ENCODE peak calls at places on chromosome 7, in seven cellular contexts. One of them, this sample, is unnamed.

GRCh38 chr7:94049615-94050014 is 45.5 kb upstream of the BET1 start:
- DNase-seq in NCI-H1092: no peak
- DNase-seq in activated CD4-positive, alpha-beta T cell treated with anti-CD3 and anti-CD28 coated beads, Interleukin-2, amount 10 ng/mL, durations not matched to agents 7 days and 5 days: no peak
- DNase-seq in stimulated activated CD4-positive, alpha-beta T cell treated with anti-CD3 and anti-CD28 coated beads, Interleukin-1b, Interleukin-23, amount 100 ng/mL, for 4 hours: no peak
- DNase-seq in fibroblast of mammary gland: no peak
- DNase-seq in LoVo: no peak
- DNase-seq in GM19239: no peak
- DNase-seq in this sample: no peak

GRCh38 chr7:22001345-22002004 is 55.8 kb upstream of the CDCA7L start:
- DNase-seq in NCI-H1092: no peak
- DNase-seq in LoVo: peak; percentile 55
- DNase-seq in GM19239: peak; percentile 42
- DNase-seq in fibroblast of mammary gland: peak; percentile 75
- DNase-seq in stimulated activated CD4-positive, alpha-beta T cell treated with anti-CD3 and anti-CD28 coated beads, Interleukin-1b, Interleukin-23, amount 100 ng/mL, for 4 hours: no peak
- DNase-seq in activated CD4-positive, alpha-beta T cell treated with anti-CD3 and anti-CD28 coated beads, Interleukin-2, amount 10 ng/mL, durations not matched to agents 7 days and 5 days: peak; percentile 63
- DNase-seq in this sample: no peak

GRCh38 chr7:97011104-97011503 is 5.8 kb downstream of the DLX6 start:
- DNase-seq in GM19239: no peak
- DNase-seq in NCI-H1092: no peak
- DNase-seq in stimulated activated CD4-positive, alpha-beta T cell treated with anti-CD3 and anti-CD28 coated beads, Interleukin-1b, Interleukin-23, amount 100 ng/mL, for 4 hours: no peak
- DNase-seq in fibroblast of mammary gland: no peak
- DNase-seq in LoVo: no peak
- DNase-seq in activated CD4-positive, alpha-beta T cell treated with anti-CD3 and anti-CD28 coated beads, Interleukin-2, amount 10 ng/mL, durations not matched to agents 7 days and 5 days: no peak
- DNase-seq in this sample: no peak

GRCh38 chr7:73704640-73705550 is 14.6 kb downstream of the STX1A start:
- DNase-seq in activated CD4-positive, alpha-beta T cell treated with anti-CD3 and anti-CD28 coated beads, Interleukin-2, amount 10 ng/mL, durations not matched to agents 7 days and 5 days: no peak
- DNase-seq in NCI-H1092: no peak
- DNase-seq in fibroblast of mammary gland: peak; percentile 80
- DNase-seq in GM19239: no peak
- DNase-seq in stimulated activated CD4-positive, alpha-beta T cell treated with anti-CD3 and anti-CD28 coated beads, Interleukin-1b, Interleukin-23, amount 100 ng/mL, for 4 hours: no peak
- DNase-seq in LoVo: no peak
- DNase-seq in this sample: no peak

GRCh38 chr7:70694357-70694908 is 437.5 kb upstream of the GALNT17 start:
- DNase-seq in activated CD4-positive, alpha-beta T cell treated with anti-CD3 and anti-CD28 coated beads, Interleukin-2, amount 10 ng/mL, durations not matched to agents 7 days and 5 days: no peak
- DNase-seq in stimulated activated CD4-positive, alpha-beta T cell treated with anti-CD3 and anti-CD28 coated beads, Interleukin-1b, Interleukin-23, amount 100 ng/mL, for 4 hours: no peak
- DNase-seq in GM19239: peak; percentile 27
- DNase-seq in NCI-H1092: peak; percentile 27
- DNase-seq in LoVo: peak; percentile 61
- DNase-seq in fibroblast of mammary gland: no peak
- DNase-seq in this sample: peak; percentile 6

GRCh38 chr7:98559219-98559618 is 57.9 kb upstream of the NPTX2 start:
- DNase-seq in activated CD4-positive, alpha-beta T cell treated with anti-CD3 and anti-CD28 coated beads, Interleukin-2, amount 10 ng/mL, durations not matched to agents 7 days and 5 days: no peak
- DNase-seq in stimulated activated CD4-positive, alpha-beta T cell treated with anti-CD3 and anti-CD28 coated beads, Interleukin-1b, Interleukin-23, amount 100 ng/mL, for 4 hours: no peak
- DNase-seq in fibroblast of mammary gland: no peak
- DNase-seq in GM19239: no peak
- DNase-seq in NCI-H1092: no peak
- DNase-seq in LoVo: no peak
- DNase-seq in this sample: no peak

GRCh38 chr7:156861212-156861611 is 31.8 kb downstream of the LMBR1 start:
- DNase-seq in stimulated activated CD4-positive, alpha-beta T cell treated with anti-CD3 and anti-CD28 coated beads, Interleukin-1b, Interleukin-23, amount 100 ng/mL, for 4 hours: no peak
- DNase-seq in GM19239: no peak
- DNase-seq in fibroblast of mammary gland: no peak
- DNase-seq in NCI-H1092: no peak
- DNase-seq in activated CD4-positive, alpha-beta T cell treated with anti-CD3 and anti-CD28 coated beads, Interleukin-2, amount 10 ng/mL, durations not matched to agents 7 days and 5 days: no peak
- DNase-seq in LoVo: no peak
- DNase-seq in this sample: no peak

GRCh38 chr7:79434098-79434497 is 19.4 kb downstream of the MAGI2 start:
- DNase-seq in stimulated activated CD4-positive, alpha-beta T cell treated with anti-CD3 and anti-CD28 coated beads, Interleukin-1b, Interleukin-23, amount 100 ng/mL, for 4 hours: no peak
- DNase-seq in GM19239: no peak
- DNase-seq in activated CD4-positive, alpha-beta T cell treated with anti-CD3 and anti-CD28 coated beads, Interleukin-2, amount 10 ng/mL, durations not matched to agents 7 days and 5 days: no peak
- DNase-seq in LoVo: no peak
- DNase-seq in NCI-H1092: no peak
- DNase-seq in fibroblast of mammary gland: peak; percentile 87
- DNase-seq in this sample: no peak

GRCh38 chr7:139482662-139483466 is 609 bp downstream of the KLRG2 start:
- DNase-seq in LoVo: no peak
- DNase-seq in GM19239: no peak
- DNase-seq in stimulated activated CD4-positive, alpha-beta T cell treated with anti-CD3 and anti-CD28 coated beads, Interleukin-1b, Interleukin-23, amount 100 ng/mL, for 4 hours: peak; percentile 8
- DNase-seq in activated CD4-positive, alpha-beta T cell treated with anti-CD3 and anti-CD28 coated beads, Interleukin-2, amount 10 ng/mL, durations not matched to agents 7 days and 5 days: peak; percentile 12
- DNase-seq in fibroblast of mammary gland: no peak
- DNase-seq in NCI-H1092: no peak
- DNase-seq in this sample: no peak

GRCh38 chr7:149799397-149800168 is 26.2 kb upstream of the ZNF467 start:
- DNase-seq in NCI-H1092: no peak
- DNase-seq in LoVo: peak; percentile 4
- DNase-seq in GM19239: peak; percentile 67
- DNase-seq in activated CD4-positive, alpha-beta T cell treated with anti-CD3 and anti-CD28 coated beads, Interleukin-2, amount 10 ng/mL, durations not matched to agents 7 days and 5 days: peak; percentile 61
- DNase-seq in stimulated activated CD4-positive, alpha-beta T cell treated with anti-CD3 and anti-CD28 coated beads, Interleukin-1b, Interleukin-23, amount 100 ng/mL, for 4 hours: peak; percentile 42
- DNase-seq in fibroblast of mammary gland: no peak
- DNase-seq in this sample: peak; percentile 34

GRCh38 chr7:40220421-40220911 is 85.7 kb downstream of the SUGCT start:
- DNase-seq in fibroblast of mammary gland: peak; percentile 80
- DNase-seq in stimulated activated CD4-positive, alpha-beta T cell treated with anti-CD3 and anti-CD28 coated beads, Interleukin-1b, Interleukin-23, amount 100 ng/mL, for 4 hours: no peak
- DNase-seq in LoVo: no peak
- DNase-seq in activated CD4-positive, alpha-beta T cell treated with anti-CD3 and anti-CD28 coated beads, Interleukin-2, amount 10 ng/mL, durations not matched to agents 7 days and 5 days: no peak
- DNase-seq in GM19239: no peak
- DNase-seq in NCI-H1092: no peak
- DNase-seq in this sample: no peak

GRCh38 chr7:66517212-66517909 is 111.3 kb upstream of the KCTD7 start:
- DNase-seq in NCI-H1092: no peak
- DNase-seq in stimulated activated CD4-positive, alpha-beta T cell treated with anti-CD3 and anti-CD28 coated beads, Interleukin-1b, Interleukin-23, amount 100 ng/mL, for 4 hours: no peak
- DNase-seq in LoVo: no peak
- DNase-seq in fibroblast of mammary gland: peak; percentile 17
- DNase-seq in GM19239: no peak
- DNase-seq in activated CD4-positive, alpha-beta T cell treated with anti-CD3 and anti-CD28 coated beads, Interleukin-2, amount 10 ng/mL, durations not matched to agents 7 days and 5 days: no peak
- DNase-seq in this sample: no peak

GRCh38 chr7:14069961-14070360 is 80.5 kb upstream of the ETV1 start:
- DNase-seq in fibroblast of mammary gland: no peak
- DNase-seq in stimulated activated CD4-positive, alpha-beta T cell treated with anti-CD3 and anti-CD28 coated beads, Interleukin-1b, Interleukin-23, amount 100 ng/mL, for 4 hours: no peak
- DNase-seq in NCI-H1092: no peak
- DNase-seq in LoVo: no peak
- DNase-seq in GM19239: no peak
- DNase-seq in activated CD4-positive, alpha-beta T cell treated with anti-CD3 and anti-CD28 coated beads, Interleukin-2, amount 10 ng/mL, durations not matched to agents 7 days and 5 days: no peak
- DNase-seq in this sample: no peak

GRCh38 chr7:36515847-36516246 is 126.2 kb downstream of the ANLN start:
- DNase-seq in fibroblast of mammary gland: no peak
- DNase-seq in LoVo: no peak
- DNase-seq in activated CD4-positive, alpha-beta T cell treated with anti-CD3 and anti-CD28 coated beads, Interleukin-2, amount 10 ng/mL, durations not matched to agents 7 days and 5 days: no peak
- DNase-seq in GM19239: no peak
- DNase-seq in stimulated activated CD4-positive, alpha-beta T cell treated with anti-CD3 and anti-CD28 coated beads, Interleukin-1b, Interleukin-23, amount 100 ng/mL, for 4 hours: no peak
- DNase-seq in NCI-H1092: no peak
- DNase-seq in this sample: no peak

GRCh38 chr7:88302486-88302885 is 4.2 kb downstream of the STEAP4 start:
- DNase-seq in GM19239: no peak
- DNase-seq in activated CD4-positive, alpha-beta T cell treated with anti-CD3 and anti-CD28 coated beads, Interleukin-2, amount 10 ng/mL, durations not matched to agents 7 days and 5 days: no peak
- DNase-seq in LoVo: no peak
- DNase-seq in fibroblast of mammary gland: no peak
- DNase-seq in NCI-H1092: no peak
- DNase-seq in stimulated activated CD4-positive, alpha-beta T cell treated with anti-CD3 and anti-CD28 coated beads, Interleukin-1b, Interleukin-23, amount 100 ng/mL, for 4 hours: no peak
- DNase-seq in this sample: no peak

GRCh38 chr7:74164985-74165456 is 9.1 kb upstream of the EIF4H start:
- DNase-seq in activated CD4-positive, alpha-beta T cell treated with anti-CD3 and anti-CD28 coated beads, Interleukin-2, amount 10 ng/mL, durations not matched to agents 7 days and 5 days: no peak
- DNase-seq in LoVo: no peak
- DNase-seq in fibroblast of mammary gland: no peak
- DNase-seq in GM19239: no peak
- DNase-seq in stimulated activated CD4-positive, alpha-beta T cell treated with anti-CD3 and anti-CD28 coated beads, Interleukin-1b, Interleukin-23, amount 100 ng/mL, for 4 hours: no peak
- DNase-seq in NCI-H1092: no peak
- DNase-seq in this sample: no peak

GRCh38 chr7:119664601-119665000 is 608.4 kb upstream of the KCND2 start:
- DNase-seq in stimulated activated CD4-positive, alpha-beta T cell treated with anti-CD3 and anti-CD28 coated beads, Interleukin-1b, Interleukin-23, amount 100 ng/mL, for 4 hours: no peak
- DNase-seq in GM19239: no peak
- DNase-seq in activated CD4-positive, alpha-beta T cell treated with anti-CD3 and anti-CD28 coated beads, Interleukin-2, amount 10 ng/mL, durations not matched to agents 7 days and 5 days: no peak
- DNase-seq in NCI-H1092: no peak
- DNase-seq in LoVo: no peak
- DNase-seq in fibroblast of mammary gland: peak; percentile 90
- DNase-seq in this sample: no peak

GRCh38 chr7:69818647-69819161 is 220.4 kb downstream of the AUTS2 start:
- DNase-seq in LoVo: no peak
- DNase-seq in stimulated activated CD4-positive, alpha-beta T cell treated with anti-CD3 and anti-CD28 coated beads, Interleukin-1b, Interleukin-23, amount 100 ng/mL, for 4 hours: no peak
- DNase-seq in activated CD4-positive, alpha-beta T cell treated with anti-CD3 and anti-CD28 coated beads, Interleukin-2, amount 10 ng/mL, durations not matched to agents 7 days and 5 days: no peak
- DNase-seq in fibroblast of mammary gland: no peak
- DNase-seq in NCI-H1092: no peak
- DNase-seq in GM19239: no peak
- DNase-seq in this sample: no peak

GRCh38 chr7:119033641-119034040 is 809.1 kb downstream of the ANKRD7 start:
- DNase-seq in GM19239: no peak
- DNase-seq in LoVo: no peak
- DNase-seq in stimulated activated CD4-positive, alpha-beta T cell treated with anti-CD3 and anti-CD28 coated beads, Interleukin-1b, Interleukin-23, amount 100 ng/mL, for 4 hours: no peak
- DNase-seq in activated CD4-positive, alpha-beta T cell treated with anti-CD3 and anti-CD28 coated beads, Interleukin-2, amount 10 ng/mL, durations not matched to agents 7 days and 5 days: no peak
- DNase-seq in NCI-H1092: no peak
- DNase-seq in fibroblast of mammary gland: no peak
- DNase-seq in this sample: no peak

GRCh38 chr7:50978633-50979215 is 196.0 kb upstream of the GRB10 start:
- DNase-seq in NCI-H1092: no peak
- DNase-seq in stimulated activated CD4-positive, alpha-beta T cell treated with anti-CD3 and anti-CD28 coated beads, Interleukin-1b, Interleukin-23, amount 100 ng/mL, for 4 hours: no peak
- DNase-seq in fibroblast of mammary gland: peak; percentile 20
- DNase-seq in GM19239: no peak
- DNase-seq in LoVo: no peak
- DNase-seq in activated CD4-positive, alpha-beta T cell treated with anti-CD3 and anti-CD28 coated beads, Interleukin-2, amount 10 ng/mL, durations not matched to agents 7 days and 5 days: no peak
- DNase-seq in this sample: no peak

GRCh38 chr7:400901-401485 is 111.0 kb downstream of the FOXL3 start:
- DNase-seq in NCI-H1092: no peak
- DNase-seq in fibroblast of mammary gland: no peak
- DNase-seq in GM19239: no peak
- DNase-seq in activated CD4-positive, alpha-beta T cell treated with anti-CD3 and anti-CD28 coated beads, Interleukin-2, amount 10 ng/mL, durations not matched to agents 7 days and 5 days: no peak
- DNase-seq in stimulated activated CD4-positive, alpha-beta T cell treated with anti-CD3 and anti-CD28 coated beads, Interleukin-1b, Interleukin-23, amount 100 ng/mL, for 4 hours: no peak
- DNase-seq in LoVo: no peak
- DNase-seq in this sample: no peak

GRCh38 chr7:39566056-39566921 is at the start of gene YAE1:
- DNase-seq in NCI-H1092: peak; percentile 84
- DNase-seq in GM19239: peak; percentile 75
- DNase-seq in activated CD4-positive, alpha-beta T cell treated with anti-CD3 and anti-CD28 coated beads, Interleukin-2, amount 10 ng/mL, durations not matched to agents 7 days and 5 days: peak; percentile 81
- DNase-seq in LoVo: peak; percentile 87
- DNase-seq in fibroblast of mammary gland: peak; percentile 76
- DNase-seq in stimulated activated CD4-positive, alpha-beta T cell treated with anti-CD3 and anti-CD28 coated beads, Interleukin-1b, Interleukin-23, amount 100 ng/mL, for 4 hours: peak; percentile 76
- DNase-seq in this sample: peak; percentile 73

GRCh38 chr7:1659696-1660095 is 10.4 kb upstream of the ELFN1 start:
- DNase-seq in activated CD4-positive, alpha-beta T cell treated with anti-CD3 and anti-CD28 coated beads, Interleukin-2, amount 10 ng/mL, durations not matched to agents 7 days and 5 days: no peak
- DNase-seq in NCI-H1092: no peak
- DNase-seq in fibroblast of mammary gland: peak; percentile 81
- DNase-seq in LoVo: no peak
- DNase-seq in stimulated activated CD4-positive, alpha-beta T cell treated with anti-CD3 and anti-CD28 coated beads, Interleukin-1b, Interleukin-23, amount 100 ng/mL, for 4 hours: no peak
- DNase-seq in GM19239: no peak
- DNase-seq in this sample: no peak

GRCh38 chr7:23523486-23524075 is 8.2 kb downstream of the TRA2A start:
- DNase-seq in LoVo: no peak
- DNase-seq in stimulated activated CD4-positive, alpha-beta T cell treated with anti-CD3 and anti-CD28 coated beads, Interleukin-1b, Interleukin-23, amount 100 ng/mL, for 4 hours: no peak
- DNase-seq in fibroblast of mammary gland: no peak
- DNase-seq in NCI-H1092: no peak
- DNase-seq in GM19239: no peak
- DNase-seq in activated CD4-positive, alpha-beta T cell treated with anti-CD3 and anti-CD28 coated beads, Interleukin-2, amount 10 ng/mL, durations not matched to agents 7 days and 5 days: no peak
- DNase-seq in this sample: no peak

GRCh38 chr7:35905555-35905954 is 104.7 kb downstream of the SEPTIN7 start:
- DNase-seq in activated CD4-positive, alpha-beta T cell treated with anti-CD3 and anti-CD28 coated beads, Interleukin-2, amount 10 ng/mL, durations not matched to agents 7 days and 5 days: no peak
- DNase-seq in LoVo: no peak
- DNase-seq in NCI-H1092: no peak
- DNase-seq in GM19239: no peak
- DNase-seq in fibroblast of mammary gland: peak; percentile 46
- DNase-seq in stimulated activated CD4-positive, alpha-beta T cell treated with anti-CD3 and anti-CD28 coated beads, Interleukin-1b, Interleukin-23, amount 100 ng/mL, for 4 hours: no peak
- DNase-seq in this sample: no peak

GRCh38 chr7:105996860-105997737 is 34.0 kb downstream of the CDHR3 start:
- DNase-seq in fibroblast of mammary gland: no peak
- DNase-seq in NCI-H1092: no peak
- DNase-seq in stimulated activated CD4-positive, alpha-beta T cell treated with anti-CD3 and anti-CD28 coated beads, Interleukin-1b, Interleukin-23, amount 100 ng/mL, for 4 hours: no peak
- DNase-seq in GM19239: no peak
- DNase-seq in LoVo: no peak
- DNase-seq in activated CD4-positive, alpha-beta T cell treated with anti-CD3 and anti-CD28 coated beads, Interleukin-2, amount 10 ng/mL, durations not matched to agents 7 days and 5 days: no peak
- DNase-seq in this sample: no peak

GRCh38 chr7:46320956-46321355 is 399.9 kb upstream of the IGFBP3 start:
- DNase-seq in NCI-H1092: no peak
- DNase-seq in stimulated activated CD4-positive, alpha-beta T cell treated with anti-CD3 and anti-CD28 coated beads, Interleukin-1b, Interleukin-23, amount 100 ng/mL, for 4 hours: no peak
- DNase-seq in LoVo: no peak
- DNase-seq in activated CD4-positive, alpha-beta T cell treated with anti-CD3 and anti-CD28 coated beads, Interleukin-2, amount 10 ng/mL, durations not matched to agents 7 days and 5 days: no peak
- DNase-seq in fibroblast of mammary gland: peak; percentile 16
- DNase-seq in GM19239: no peak
- DNase-seq in this sample: no peak

GRCh38 chr7:121344497-121344896 is 15.7 kb downstream of the WNT16 start:
- DNase-seq in GM19239: no peak
- DNase-seq in LoVo: no peak
- DNase-seq in fibroblast of mammary gland: no peak
- DNase-seq in stimulated activated CD4-positive, alpha-beta T cell treated with anti-CD3 and anti-CD28 coated beads, Interleukin-1b, Interleukin-23, amount 100 ng/mL, for 4 hours: no peak
- DNase-seq in NCI-H1092: no peak
- DNase-seq in activated CD4-positive, alpha-beta T cell treated with anti-CD3 and anti-CD28 coated beads, Interleukin-2, amount 10 ng/mL, durations not matched to agents 7 days and 5 days: no peak
- DNase-seq in this sample: no peak

GRCh38 chr7:39027491-39027890 is 49.8 kb downstream of the POU6F2 start:
- DNase-seq in stimulated activated CD4-positive, alpha-beta T cell treated with anti-CD3 and anti-CD28 coated beads, Interleukin-1b, Interleukin-23, amount 100 ng/mL, for 4 hours: no peak
- DNase-seq in LoVo: no peak
- DNase-seq in activated CD4-positive, alpha-beta T cell treated with anti-CD3 and anti-CD28 coated beads, Interleukin-2, amount 10 ng/mL, durations not matched to agents 7 days and 5 days: no peak
- DNase-seq in NCI-H1092: no peak
- DNase-seq in GM19239: no peak
- DNase-seq in fibroblast of mammary gland: no peak
- DNase-seq in this sample: no peak

GRCh38 chr7:54426406-54426805 is 115.8 kb upstream of the VSTM2A start:
- DNase-seq in LoVo: no peak
- DNase-seq in fibroblast of mammary gland: no peak
- DNase-seq in activated CD4-positive, alpha-beta T cell treated with anti-CD3 and anti-CD28 coated beads, Interleukin-2, amount 10 ng/mL, durations not matched to agents 7 days and 5 days: no peak
- DNase-seq in GM19239: no peak
- DNase-seq in stimulated activated CD4-positive, alpha-beta T cell treated with anti-CD3 and anti-CD28 coated beads, Interleukin-1b, Interleukin-23, amount 100 ng/mL, for 4 hours: no peak
- DNase-seq in NCI-H1092: no peak
- DNase-seq in this sample: no peak

GRCh38 chr7:11779864-11780263 is 52.1 kb downstream of the THSD7A start:
- DNase-seq in stimulated activated CD4-positive, alpha-beta T cell treated with anti-CD3 and anti-CD28 coated beads, Interleukin-1b, Interleukin-23, amount 100 ng/mL, for 4 hours: no peak
- DNase-seq in NCI-H1092: no peak
- DNase-seq in activated CD4-positive, alpha-beta T cell treated with anti-CD3 and anti-CD28 coated beads, Interleukin-2, amount 10 ng/mL, durations not matched to agents 7 days and 5 days: no peak
- DNase-seq in GM19239: no peak
- DNase-seq in LoVo: no peak
- DNase-seq in fibroblast of mammary gland: no peak
- DNase-seq in this sample: no peak

GRCh38 chr7:152597514-152597913 is 78.4 kb downstream of the XRCC2 start:
- DNase-seq in NCI-H1092: no peak
- DNase-seq in GM19239: no peak
- DNase-seq in stimulated activated CD4-positive, alpha-beta T cell treated with anti-CD3 and anti-CD28 coated beads, Interleukin-1b, Interleukin-23, amount 100 ng/mL, for 4 hours: no peak
- DNase-seq in fibroblast of mammary gland: peak; percentile 38
- DNase-seq in LoVo: no peak
- DNase-seq in activated CD4-positive, alpha-beta T cell treated with anti-CD3 and anti-CD28 coated beads, Interleukin-2, amount 10 ng/mL, durations not matched to agents 7 days and 5 days: no peak
- DNase-seq in this sample: no peak

GRCh38 chr7:79523426-79523825 is 70.0 kb upstream of the MAGI2 start:
- DNase-seq in GM19239: no peak
- DNase-seq in LoVo: no peak
- DNase-seq in activated CD4-positive, alpha-beta T cell treated with anti-CD3 and anti-CD28 coated beads, Interleukin-2, amount 10 ng/mL, durations not matched to agents 7 days and 5 days: no peak
- DNase-seq in NCI-H1092: no peak
- DNase-seq in stimulated activated CD4-positive, alpha-beta T cell treated with anti-CD3 and anti-CD28 coated beads, Interleukin-1b, Interleukin-23, amount 100 ng/mL, for 4 hours: no peak
- DNase-seq in fibroblast of mammary gland: peak; percentile 22
- DNase-seq in this sample: no peak

GRCh38 chr7:64541438-64542359 is 21.2 kb downstream of the ZNF680 start:
- DNase-seq in NCI-H1092: no peak
- DNase-seq in fibroblast of mammary gland: peak; percentile 77
- DNase-seq in stimulated activated CD4-positive, alpha-beta T cell treated with anti-CD3 and anti-CD28 coated beads, Interleukin-1b, Interleukin-23, amount 100 ng/mL, for 4 hours: no peak
- DNase-seq in LoVo: peak; percentile 14
- DNase-seq in activated CD4-positive, alpha-beta T cell treated with anti-CD3 and anti-CD28 coated beads, Interleukin-2, amount 10 ng/mL, durations not matched to agents 7 days and 5 days: no peak
- DNase-seq in GM19239: no peak
- DNase-seq in this sample: no peak

GRCh38 chr7:6392712-6393666 is 54.8 kb downstream of the DAGLB start:
- DNase-seq in GM19239: no peak
- DNase-seq in activated CD4-positive, alpha-beta T cell treated with anti-CD3 and anti-CD28 coated beads, Interleukin-2, amount 10 ng/mL, durations not matched to agents 7 days and 5 days: no peak
- DNase-seq in fibroblast of mammary gland: peak; percentile 96
- DNase-seq in NCI-H1092: no peak
- DNase-seq in stimulated activated CD4-positive, alpha-beta T cell treated with anti-CD3 and anti-CD28 coated beads, Interleukin-1b, Interleukin-23, amount 100 ng/mL, for 4 hours: no peak
- DNase-seq in LoVo: peak; percentile 99
- DNase-seq in this sample: no peak

GRCh38 chr7:30010022-30010421 is 16.5 kb downstream of the FKBP14 start:
- DNase-seq in fibroblast of mammary gland: no peak
- DNase-seq in activated CD4-positive, alpha-beta T cell treated with anti-CD3 and anti-CD28 coated beads, Interleukin-2, amount 10 ng/mL, durations not matched to agents 7 days and 5 days: no peak
- DNase-seq in NCI-H1092: no peak
- DNase-seq in GM19239: no peak
- DNase-seq in stimulated activated CD4-positive, alpha-beta T cell treated with anti-CD3 and anti-CD28 coated beads, Interleukin-1b, Interleukin-23, amount 100 ng/mL, for 4 hours: no peak
- DNase-seq in LoVo: no peak
- DNase-seq in this sample: no peak